ENCODE peak calls at places on chromosomes 4 and X, in seven cellular contexts. One of them, this sample, is unnamed.

GRCh38 chrX:40773809-40774208 is 38.5 kb upstream of the MED14 start:
- DNase-seq in cardiac fibroblast: peak
- DNase-seq in spleen: no peak
- DNase-seq in uterus: peak
- DNase-seq in WTC11: no peak
- DNase-seq in sigmoid colon: no peak
- DNase-seq in tibial artery: no peak
- DNase-seq in this sample: no peak

GRCh38 chrX:153353416-153353815 is 19.5 kb downstream of the ZNF275 start:
- DNase-seq in cardiac fibroblast: no peak
- DNase-seq in spleen: no peak
- DNase-seq in uterus: no peak
- DNase-seq in WTC11: peak
- DNase-seq in sigmoid colon: no peak
- DNase-seq in tibial artery: no peak
- DNase-seq in this sample: no peak

GRCh38 chr4:25535278-25535677 is 120.4 kb upstream of the SLC34A2 start:
- DNase-seq in cardiac fibroblast: no peak
- DNase-seq in spleen: no peak
- DNase-seq in uterus: no peak
- DNase-seq in WTC11: no peak
- DNase-seq in sigmoid colon: no peak
- DNase-seq in tibial artery: no peak
- DNase-seq in this sample: no peak

GRCh38 chrX:129640737-129641136 is 14.0 kb downstream of the APLN start:
- DNase-seq in cardiac fibroblast: no peak
- DNase-seq in spleen: no peak
- DNase-seq in uterus: no peak
- DNase-seq in WTC11: no peak
- DNase-seq in sigmoid colon: no peak
- DNase-seq in tibial artery: no peak
- DNase-seq in this sample: no peak

GRCh38 chrX:18983711-18984380 is at the start of gene PHKA2:
- DNase-seq in cardiac fibroblast: peak
- DNase-seq in spleen: no peak
- DNase-seq in uterus: peak
- DNase-seq in WTC11: peak
- DNase-seq in sigmoid colon: peak
- DNase-seq in tibial artery: peak
- DNase-seq in this sample: no peak

GRCh38 chr4:73707918-73708577 is 32.3 kb upstream of the CXCL8 start:
- DNase-seq in cardiac fibroblast: peak
- DNase-seq in spleen: no peak
- DNase-seq in uterus: peak
- DNase-seq in WTC11: no peak
- DNase-seq in sigmoid colon: peak
- DNase-seq in tibial artery: peak
- DNase-seq in this sample: no peak

GRCh38 chrX:123424546-123424945 is 240.5 kb downstream of the GRIA3 start:
- DNase-seq in cardiac fibroblast: peak
- DNase-seq in spleen: no peak
- DNase-seq in uterus: no peak
- DNase-seq in WTC11: no peak
- DNase-seq in sigmoid colon: no peak
- DNase-seq in tibial artery: no peak
- DNase-seq in this sample: no peak

GRCh38 chr4:109729563-109730293 is at the start of gene PLA2G12A:
- DNase-seq in cardiac fibroblast: peak
- DNase-seq in spleen: peak
- DNase-seq in uterus: peak
- DNase-seq in WTC11: peak
- DNase-seq in sigmoid colon: peak
- DNase-seq in tibial artery: peak
- DNase-seq in this sample: peak

GRCh38 chrX:40651620-40652223 is 4.4 kb upstream of the CXorf38 start:
- DNase-seq in cardiac fibroblast: peak
- DNase-seq in spleen: peak
- DNase-seq in uterus: peak
- DNase-seq in WTC11: peak
- DNase-seq in sigmoid colon: peak
- DNase-seq in tibial artery: no peak
- DNase-seq in this sample: peak

GRCh38 chrX:71911731-71912050 is 1.0 kb downstream of the NHSL2 start:
- DNase-seq in cardiac fibroblast: no peak
- DNase-seq in spleen: no peak
- DNase-seq in uterus: peak
- DNase-seq in WTC11: no peak
- DNase-seq in sigmoid colon: peak
- DNase-seq in tibial artery: no peak
- DNase-seq in this sample: peak

GRCh38 chr4:78951862-78952472 is 12.7 kb upstream of the PAQR3 start:
- DNase-seq in cardiac fibroblast: peak
- DNase-seq in spleen: no peak
- DNase-seq in uterus: no peak
- DNase-seq in WTC11: no peak
- DNase-seq in sigmoid colon: no peak
- DNase-seq in tibial artery: no peak
- DNase-seq in this sample: no peak

GRCh38 chr4:141131738-141132688 is 1.3 kb downstream of the RNF150 start:
- DNase-seq in cardiac fibroblast: peak
- DNase-seq in spleen: peak
- DNase-seq in uterus: peak
- DNase-seq in WTC11: peak
- DNase-seq in sigmoid colon: peak
- DNase-seq in tibial artery: peak
- DNase-seq in this sample: peak

GRCh38 chr4:3304831-3305609 is 12.2 kb downstream of the RGS12 start:
- DNase-seq in cardiac fibroblast: peak
- DNase-seq in spleen: peak
- DNase-seq in uterus: peak
- DNase-seq in WTC11: peak
- DNase-seq in sigmoid colon: peak
- DNase-seq in tibial artery: peak
- DNase-seq in this sample: no peak

GRCh38 chr4:139014391-139015268 is 951 bp upstream of the NOCT start:
- DNase-seq in cardiac fibroblast: peak
- DNase-seq in spleen: no peak
- DNase-seq in uterus: peak
- DNase-seq in WTC11: no peak
- DNase-seq in sigmoid colon: peak
- DNase-seq in tibial artery: no peak
- DNase-seq in this sample: no peak

GRCh38 chr4:183256756-183257385 is 63.2 kb downstream of the CLDN22 start:
- DNase-seq in cardiac fibroblast: peak
- DNase-seq in spleen: peak
- DNase-seq in uterus: peak
- DNase-seq in WTC11: peak
- DNase-seq in sigmoid colon: peak
- DNase-seq in tibial artery: peak
- DNase-seq in this sample: no peak

GRCh38 chr4:67460574-67460973 is 84.7 kb downstream of the CENPC start:
- DNase-seq in cardiac fibroblast: no peak
- DNase-seq in spleen: no peak
- DNase-seq in uterus: no peak
- DNase-seq in WTC11: no peak
- DNase-seq in sigmoid colon: no peak
- DNase-seq in tibial artery: no peak
- DNase-seq in this sample: no peak

GRCh38 chrX:65871671-65872311 is 168.1 kb downstream of the VSIG4 start:
- DNase-seq in cardiac fibroblast: peak
- DNase-seq in spleen: no peak
- DNase-seq in uterus: no peak
- DNase-seq in WTC11: peak
- DNase-seq in sigmoid colon: no peak
- DNase-seq in tibial artery: no peak
- DNase-seq in this sample: no peak
- TF ChIP-seq CTCF in cardiac fibroblast: no peak
- TF ChIP-seq CTCF in spleen: no peak
- TF ChIP-seq CTCF in uterus: no peak
- TF ChIP-seq CTCF in WTC11: no peak
- TF ChIP-seq CTCF in sigmoid colon: no peak
- TF ChIP-seq CTCF in tibial artery: no peak
- TF ChIP-seq CTCF in this sample: no peak

DNA sequence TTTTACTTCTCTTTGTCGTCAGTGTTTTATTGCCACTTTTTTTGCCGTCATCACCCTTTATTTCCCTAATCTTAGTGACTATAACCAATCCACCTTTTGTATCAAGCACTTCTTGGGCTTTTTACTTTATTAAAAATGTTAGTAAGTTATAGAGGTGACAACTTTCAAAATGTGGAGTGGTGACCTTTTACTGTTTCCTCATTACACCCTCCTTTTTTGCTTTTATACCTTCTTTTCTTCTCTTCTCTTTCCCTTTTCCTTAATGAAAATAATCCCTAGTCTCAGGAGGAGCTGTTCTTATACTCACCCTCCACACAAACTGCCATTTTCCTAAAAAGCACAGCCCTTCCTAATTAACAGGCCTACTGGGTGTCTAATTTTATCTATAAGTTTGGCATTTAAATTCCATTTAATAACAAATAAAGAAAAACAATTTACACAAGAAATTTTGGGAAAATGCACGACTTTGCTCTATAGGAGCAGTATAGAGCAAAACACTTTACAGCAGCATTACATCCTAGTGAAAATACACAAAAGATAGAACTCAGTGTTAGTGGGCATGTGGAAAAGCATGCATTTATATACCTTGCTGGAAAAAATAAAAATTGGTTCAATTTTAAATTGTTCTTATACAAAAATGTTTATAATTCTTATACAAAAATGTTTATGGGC is 27.3 kb downstream of the BBS12 start:
- DNase-seq in cardiac fibroblast: peak
- DNase-seq in spleen: no peak
- DNase-seq in uterus: no peak
- DNase-seq in WTC11: no peak
- DNase-seq in sigmoid colon: no peak
- DNase-seq in tibial artery: no peak
- DNase-seq in this sample: no peak
- TF ChIP-seq CTCF in cardiac fibroblast: peak
- TF ChIP-seq CTCF in spleen: no peak
- TF ChIP-seq CTCF in uterus: no peak
- TF ChIP-seq CTCF in WTC11: peak
- TF ChIP-seq CTCF in sigmoid colon: no peak
- TF ChIP-seq CTCF in tibial artery: no peak
- TF ChIP-seq CTCF in this sample: peak

GRCh38 chr4:103012594-103012993 is 6.9 kb downstream of the SLC9B1 start:
- DNase-seq in cardiac fibroblast: peak
- DNase-seq in spleen: no peak
- DNase-seq in uterus: no peak
- DNase-seq in WTC11: no peak
- DNase-seq in sigmoid colon: no peak
- DNase-seq in tibial artery: no peak
- DNase-seq in this sample: no peak

GRCh38 chr4:103011378-103012025 is 8.0 kb downstream of the SLC9B1 start:
- DNase-seq in cardiac fibroblast: peak
- DNase-seq in spleen: no peak
- DNase-seq in uterus: peak
- DNase-seq in WTC11: no peak
- DNase-seq in sigmoid colon: no peak
- DNase-seq in tibial artery: no peak
- DNase-seq in this sample: peak

GRCh38 chr4:103010827-103011226 is 8.7 kb downstream of the SLC9B1 start:
- DNase-seq in cardiac fibroblast: no peak
- DNase-seq in spleen: no peak
- DNase-seq in uterus: no peak
- DNase-seq in WTC11: no peak
- DNase-seq in sigmoid colon: no peak
- DNase-seq in tibial artery: no peak
- DNase-seq in this sample: no peak

GRCh38 chr4:103012085-103012484 is 7.4 kb downstream of the SLC9B1 start:
- DNase-seq in cardiac fibroblast: peak
- DNase-seq in spleen: no peak
- DNase-seq in uterus: peak
- DNase-seq in WTC11: no peak
- DNase-seq in sigmoid colon: no peak
- DNase-seq in tibial artery: no peak
- DNase-seq in this sample: no peak

DNA sequence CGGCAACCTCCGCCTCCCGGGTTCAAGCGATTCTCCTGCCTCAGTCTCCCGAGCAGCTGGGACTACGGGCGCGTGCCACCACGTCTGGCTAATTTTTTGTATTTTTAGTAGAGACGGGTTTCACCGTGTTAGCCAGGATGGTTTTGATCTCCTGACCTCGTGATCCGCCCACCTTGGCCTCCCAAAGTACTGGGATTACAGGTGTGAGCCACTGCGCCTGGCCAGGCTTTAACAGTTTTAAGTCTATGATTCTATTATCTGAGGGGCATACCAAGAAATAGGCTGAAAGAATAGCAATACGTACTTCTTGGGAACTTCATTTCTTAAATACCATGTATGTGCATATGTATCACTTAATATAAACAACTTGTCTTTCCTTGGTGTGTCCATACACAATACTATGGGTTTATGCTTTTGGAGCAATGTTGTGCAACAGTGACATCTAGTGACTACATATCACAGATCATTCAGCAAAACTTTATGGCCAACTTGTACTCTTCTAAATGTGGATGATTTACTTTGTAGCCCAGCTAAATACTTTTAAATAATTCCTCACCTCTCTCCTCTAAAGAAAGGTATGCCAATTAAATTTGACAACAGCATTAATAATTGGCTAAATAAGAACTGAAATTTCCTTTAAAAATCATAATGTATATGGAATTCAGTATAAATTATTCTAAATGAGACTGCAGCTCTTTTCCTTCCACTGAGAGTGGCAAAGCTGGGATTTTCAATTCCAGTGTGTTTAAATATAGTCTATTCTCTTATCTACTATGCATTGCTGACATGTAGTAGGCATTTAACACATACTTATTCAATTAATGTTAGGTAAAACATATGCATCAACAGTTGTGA is 10.4 kb downstream of the SLC9B1 start:
- DNase-seq in cardiac fibroblast: peak
- DNase-seq in spleen: no peak
- DNase-seq in uterus: no peak
- DNase-seq in WTC11: no peak
- DNase-seq in sigmoid colon: no peak
- DNase-seq in tibial artery: no peak
- DNase-seq in this sample: no peak
- TF ChIP-seq CTCF in cardiac fibroblast: peak
- TF ChIP-seq CTCF in spleen: peak
- TF ChIP-seq CTCF in uterus: peak
- TF ChIP-seq CTCF in WTC11: peak
- TF ChIP-seq CTCF in sigmoid colon: peak
- TF ChIP-seq CTCF in tibial artery: peak
- TF ChIP-seq CTCF in this sample: peak

DNA sequence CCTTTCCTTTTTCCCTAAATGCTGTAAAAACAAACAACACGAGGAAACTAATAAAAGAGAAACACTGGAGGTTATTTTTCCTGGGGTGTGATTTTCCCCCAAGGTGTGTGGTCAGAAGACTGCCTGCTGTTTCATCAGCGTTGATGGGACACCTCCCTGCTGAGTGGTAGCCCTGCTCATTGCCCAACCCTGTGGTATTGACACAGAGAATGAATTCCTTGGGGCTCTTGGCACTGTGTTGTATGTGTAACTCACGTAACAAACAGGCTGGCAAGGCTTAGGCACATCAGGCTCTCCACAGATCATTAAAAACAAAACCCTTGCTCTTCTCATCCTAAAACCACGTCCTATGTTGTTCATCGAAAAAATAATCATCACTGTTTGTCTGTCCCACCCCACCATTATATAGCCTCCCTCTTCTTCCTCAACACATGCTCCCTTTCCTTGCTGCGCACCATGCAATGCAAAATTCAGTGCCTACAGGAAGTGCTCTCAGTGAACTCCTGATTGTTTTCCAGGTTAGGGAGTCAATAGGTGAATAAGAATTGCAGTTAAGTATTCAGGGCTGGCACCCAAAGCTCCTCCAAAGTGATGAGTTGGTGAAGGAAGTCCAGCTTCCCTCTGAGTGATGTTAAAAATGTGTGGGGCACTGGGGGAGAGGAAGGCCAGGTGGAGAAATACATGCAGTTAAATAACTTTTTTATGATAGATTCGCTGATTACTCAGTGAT is 11.3 kb upstream of the PUDP start:
- DNase-seq in cardiac fibroblast: peak
- DNase-seq in spleen: no peak
- DNase-seq in uterus: no peak
- DNase-seq in WTC11: no peak
- DNase-seq in sigmoid colon: no peak
- DNase-seq in tibial artery: no peak
- DNase-seq in this sample: no peak
- TF ChIP-seq CTCF in cardiac fibroblast: no peak
- TF ChIP-seq CTCF in spleen: no peak
- TF ChIP-seq CTCF in uterus: no peak
- TF ChIP-seq CTCF in WTC11: no peak
- TF ChIP-seq CTCF in sigmoid colon: no peak
- TF ChIP-seq CTCF in tibial artery: no peak
- TF ChIP-seq CTCF in this sample: no peak